ENCODE peak calls at places on chromosomes 12 and 14, in four cellular contexts. One of them, this sample, is unnamed. For H3K9me3, the result is how much of the 10 kb centered on the place peaks cover.

GRCh38 chr14:68687746-68688145 is 105.1 kb downstream of the ZFP36L1 start:
- DNase-seq in H1: no peak
- DNase-seq in HepG2: no peak
- DNase-seq in K562: no peak
- DNase-seq in this sample: no peak

GRCh38 chr14:95340201-95340697 is 20.5 kb upstream of the CLMN start:
- DNase-seq in H1: no peak
- DNase-seq in K562: no peak
- DNase-seq in HepG2: peak
- DNase-seq in this sample: no peak

GRCh38 chr12:124928095-124928911 is 13.9 kb upstream of the UBC start:
- DNase-seq in K562: no peak
- DNase-seq in H1: no peak
- DNase-seq in HepG2: no peak
- DNase-seq in this sample: no peak

GRCh38 chr14:68738559-68738958 is 54.3 kb downstream of the ZFP36L1 start:
- DNase-seq in H1: no peak
- DNase-seq in HepG2: no peak
- DNase-seq in K562: no peak
- DNase-seq in this sample: no peak

GRCh38 chr14:104531421-104532190 is 48.0 kb upstream of the C14orf180 start:
- DNase-seq in H1: no peak
- DNase-seq in HepG2: no peak
- DNase-seq in K562: no peak
- DNase-seq in this sample: no peak

GRCh38 chr12:106981781-106982180 is 5.2 kb downstream of the MTERF2 start:
- DNase-seq in K562: no peak
- DNase-seq in H1: no peak
- DNase-seq in HepG2: no peak
- DNase-seq in this sample: no peak

GRCh38 chr14:61296707-61297502 is 15.8 kb upstream of the TMEM30B start:
- DNase-seq in H1: no peak
- DNase-seq in HepG2: peak
- DNase-seq in K562: no peak
- DNase-seq in this sample: peak

GRCh38 chr14:91924871-91925726 is 22.4 kb downstream of the FBLN5 start:
- DNase-seq in H1: no peak
- DNase-seq in HepG2: no peak
- DNase-seq in K562: no peak
- DNase-seq in this sample: no peak

GRCh38 chr14:104510794-104511611 is 68.6 kb upstream of the C14orf180 start:
- DNase-seq in H1: no peak
- DNase-seq in HepG2: no peak
- DNase-seq in K562: no peak
- DNase-seq in this sample: no peak

GRCh38 chr12:109310247-109311125 is 1.4 kb upstream of the FOXN4 start:
- DNase-seq in HepG2: no peak
- DNase-seq in H1: no peak
- DNase-seq in K562: peak
- DNase-seq in this sample: no peak

GRCh38 chr12:2891240-2892053 is 756 bp downstream of the TULP3 start:
- DNase-seq in H1: no peak
- DNase-seq in K562: no peak
- DNase-seq in HepG2: peak
- DNase-seq in this sample: no peak

GRCh38 chr12:57864811-57865751 is 18.6 kb upstream of the CTDSP2 start:
- DNase-seq in HepG2: no peak
- DNase-seq in K562: peak
- DNase-seq in H1: no peak
- DNase-seq in this sample: no peak

GRCh38 chr12:6374028-6374780 is 1.2 kb downstream of the SCNN1A start:
- DNase-seq in HepG2: no peak
- DNase-seq in K562: no peak
- DNase-seq in H1: no peak
- DNase-seq in this sample: no peak

GRCh38 chr14:39293629-39294028 is 59.9 kb downstream of the MIA2 start:
- DNase-seq in H1: no peak
- DNase-seq in K562: no peak
- DNase-seq in HepG2: no peak
- DNase-seq in this sample: no peak

GRCh38 chr14:34994668-34995067 is 11.9 kb downstream of the SRP54 start:
- DNase-seq in K562: no peak
- DNase-seq in HepG2: no peak
- DNase-seq in H1: no peak
- DNase-seq in this sample: no peak

GRCh38 chr14:20732950-20733650 is 12.6 kb upstream of the EDDM3A start:
- DNase-seq in HepG2: no peak
- DNase-seq in K562: no peak
- DNase-seq in H1: no peak
- DNase-seq in this sample: no peak

GRCh38 chr14:87030182-87030581 is 962.8 kb downstream of the GALC start:
- DNase-seq in H1: no peak
- DNase-seq in HepG2: no peak
- DNase-seq in K562: no peak
- DNase-seq in this sample: no peak

GRCh38 chr14:34070917-34071407 is 120.1 kb upstream of the EGLN3 start:
- DNase-seq in H1: no peak
- DNase-seq in HepG2: no peak
- DNase-seq in K562: no peak
- DNase-seq in this sample: no peak

GRCh38 chr12:49777800-49778748 is 36.7 kb downstream of the TMBIM6 start:
- DNase-seq in HepG2: peak
- DNase-seq in K562: peak
- DNase-seq in H1: peak
- DNase-seq in this sample: no peak
- TF ChIP-seq HDAC6 in HepG2: no peak
- TF ChIP-seq HDAC6 in K562: no peak
- TF ChIP-seq HDAC6 in H1: no peak
- TF ChIP-seq HDAC6 in this sample: no peak

GRCh38 chr12:132922676-132923075 is 33.4 kb downstream of the ZNF605 start:
- DNase-seq in HepG2: no peak
- DNase-seq in H1: no peak
- DNase-seq in K562: no peak
- DNase-seq in this sample: no peak

GRCh38 chr12:132924356-132924755 is 31.8 kb downstream of the ZNF605 start:
- DNase-seq in K562: no peak
- DNase-seq in HepG2: no peak
- DNase-seq in H1: no peak
- DNase-seq in this sample: no peak

GRCh38 chr12:132925597-132926416 is 30.3 kb downstream of the ZNF605 start:
- DNase-seq in K562: no peak
- DNase-seq in HepG2: no peak
- DNase-seq in H1: no peak
- DNase-seq in this sample: no peak

GRCh38 chr12:132923356-132923909 is 32.7 kb downstream of the ZNF605 start:
- DNase-seq in H1: no peak
- DNase-seq in K562: no peak
- DNase-seq in HepG2: no peak
- DNase-seq in this sample: no peak

DNA sequence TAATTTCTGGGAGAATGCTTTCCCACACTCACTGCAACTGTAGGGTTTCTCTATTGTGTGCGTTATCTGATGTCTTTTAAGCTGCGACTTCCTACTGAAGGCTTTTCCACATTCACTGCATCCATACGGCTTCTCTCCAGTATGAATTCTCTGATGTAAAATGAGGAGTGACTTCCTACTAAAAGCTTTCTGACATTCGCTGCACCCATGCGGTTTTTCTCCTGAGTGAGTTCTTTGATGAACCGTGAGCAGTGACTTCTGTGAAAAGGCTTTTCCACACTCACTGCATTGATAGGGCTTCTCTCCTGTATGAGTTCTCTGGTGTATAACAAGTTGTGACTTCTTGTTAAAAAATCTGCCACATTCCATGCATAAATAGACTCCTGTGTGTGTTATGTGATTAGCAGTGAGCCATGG is 29.7 kb downstream of the ZNF605 start:
- DNase-seq in HepG2: no peak
- DNase-seq in K562: no peak
- DNase-seq in H1: no peak
- DNase-seq in this sample: no peak
- H3K9me3 ChIP-seq in HepG2: half or more
- H3K9me3 ChIP-seq in K562: under half
- H3K9me3 ChIP-seq in H1: half or more
- H3K9me3 ChIP-seq in this sample: under half

GRCh38 chr12:21547437-21547836 is 21.3 kb downstream of the SPX start:
- DNase-seq in K562: no peak
- DNase-seq in H1: no peak
- DNase-seq in HepG2: no peak
- DNase-seq in this sample: no peak
- TF ChIP-seq HDAC6 in K562: no peak
- TF ChIP-seq HDAC6 in H1: no peak
- TF ChIP-seq HDAC6 in HepG2: no peak
- TF ChIP-seq HDAC6 in this sample: no peak

GRCh38 chr14:29016050-29016900 is 249.7 kb downstream of the FOXG1 start:
- DNase-seq in HepG2: peak
- DNase-seq in K562: peak
- DNase-seq in H1: peak
- DNase-seq in this sample: no peak
- H3K9me3 ChIP-seq in HepG2: under half
- H3K9me3 ChIP-seq in K562: under half
- H3K9me3 ChIP-seq in H1: under half
- H3K9me3 ChIP-seq in this sample: under half

DNA sequence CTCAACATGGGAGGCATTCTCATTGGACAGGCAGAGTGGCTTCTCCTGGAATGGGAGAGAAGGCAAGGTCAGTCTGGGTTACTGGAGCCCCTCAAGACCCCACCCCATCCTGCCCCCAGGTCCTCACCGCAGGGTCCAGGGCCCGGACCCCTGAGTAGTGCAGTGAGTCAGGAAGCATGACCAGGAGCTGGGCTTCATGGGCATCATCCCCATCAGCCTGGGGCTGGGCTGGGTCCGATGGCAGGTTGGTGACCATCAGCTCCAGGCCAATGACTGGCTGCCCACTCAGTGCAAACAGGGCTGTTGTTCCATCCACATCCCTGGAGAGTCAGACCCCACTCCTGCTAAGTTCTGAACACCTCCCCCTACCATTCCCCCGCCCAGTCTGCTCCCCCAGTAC is 13.1 kb downstream of the ITGA7 start:
- DNase-seq in H1: no peak
- DNase-seq in K562: no peak
- DNase-seq in HepG2: no peak
- DNase-seq in this sample: no peak
- TF ChIP-seq HDAC6 in H1: no peak
- TF ChIP-seq HDAC6 in K562: no peak
- TF ChIP-seq HDAC6 in HepG2: no peak
- TF ChIP-seq HDAC6 in this sample: no peak

GRCh38 chr12:56863789-56864188 is 70.4 kb downstream of the SDR9C7 start:
- DNase-seq in HepG2: no peak
- DNase-seq in K562: no peak
- DNase-seq in H1: no peak
- DNase-seq in this sample: no peak
- H3K9me3 ChIP-seq in HepG2: half or more
- H3K9me3 ChIP-seq in K562: under half
- H3K9me3 ChIP-seq in H1: half or more
- H3K9me3 ChIP-seq in this sample: under half

GRCh38 chr12:31749024-31749704 is 20.3 kb upstream of the AMN1 start:
- DNase-seq in H1: peak
- DNase-seq in K562: peak
- DNase-seq in HepG2: peak
- DNase-seq in this sample: peak
- TF ChIP-seq HDAC6 in H1: no peak
- TF ChIP-seq HDAC6 in K562: no peak
- TF ChIP-seq HDAC6 in HepG2: no peak
- TF ChIP-seq HDAC6 in this sample: no peak

GRCh38 chr12:111349748-111350520 is 19.0 kb downstream of the PHETA1 start:
- DNase-seq in HepG2: no peak
- DNase-seq in K562: no peak
- DNase-seq in H1: no peak
- DNase-seq in this sample: no peak

GRCh38 chr12:111353026-111353425 is 15.9 kb downstream of the PHETA1 start:
- DNase-seq in HepG2: no peak
- DNase-seq in K562: no peak
- DNase-seq in H1: no peak
- DNase-seq in this sample: no peak

GRCh38 chr12:111352300-111352993 is 16.4 kb downstream of the PHETA1 start:
- DNase-seq in HepG2: no peak
- DNase-seq in K562: no peak
- DNase-seq in H1: no peak
- DNase-seq in this sample: no peak

GRCh38 chr12:111349101-111349747 is 19.7 kb downstream of the PHETA1 start:
- DNase-seq in K562: no peak
- DNase-seq in HepG2: no peak
- DNase-seq in H1: no peak
- DNase-seq in this sample: no peak

DNA sequence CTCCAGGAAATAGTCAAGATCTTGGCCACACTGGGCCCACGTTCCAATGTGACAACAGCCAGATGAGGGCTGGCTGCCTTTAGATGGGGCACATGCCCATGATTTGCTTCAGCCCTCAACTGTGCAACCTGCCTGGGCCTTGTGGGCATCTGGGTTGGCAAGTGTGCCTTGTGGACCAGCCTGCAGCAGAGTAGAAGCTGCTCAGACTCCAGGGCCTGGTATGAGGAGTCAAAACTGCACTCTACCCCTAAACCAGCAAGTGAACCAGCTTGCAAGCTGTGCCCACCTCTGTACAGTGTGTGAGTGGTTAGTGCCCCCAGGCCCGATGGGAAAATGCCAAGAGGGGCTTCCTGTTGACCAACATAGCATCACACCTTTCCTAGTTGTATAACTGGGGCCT is 17.9 kb downstream of the PHETA1 start:
- DNase-seq in K562: no peak
- DNase-seq in H1: no peak
- DNase-seq in HepG2: no peak
- DNase-seq in this sample: no peak
- H3K9me3 ChIP-seq in K562: under half
- H3K9me3 ChIP-seq in H1: under half
- H3K9me3 ChIP-seq in HepG2: under half
- H3K9me3 ChIP-seq in this sample: under half

This sample was measured in GM12878.